ENCODE peak calls at places on chromosome 13, in four cellular contexts. B is astrocyte of the cerebellum; X is psoas muscle; T is CD8-positive, alpha-beta T cell. U is an unnamed sample.

GRCh38 chr13:111217661-111218060 is 102.6 kb downstream of the ARHGEF7 start:
- DNase-seq in X (no peak), T (no peak), B (no peak), U (no peak)

GRCh38 chr13:31896427-31896826 is 135.1 kb upstream of the FRY start:
- DNase-seq in B (peak), X (peak), T (no peak), U (no peak)

GRCh38 chr13:44884076-44884729 is 105.1 kb downstream of the NUFIP1 start:
- DNase-seq in X (no peak), B (no peak), T (no peak), U (no peak)

GRCh38 chr13:45086484-45086883 is 33.8 kb upstream of the GTF2F2 start:
- DNase-seq in B (no peak), T (no peak), X (no peak), U (no peak)

GRCh38 chr13:112779856-112780604 is 90.2 kb downstream of the ATP11A start:
- DNase-seq in T (no peak), B (no peak), X (no peak), U (no peak)

GRCh38 chr13:112466132-112467025 is 90.2 kb downstream of the SPACA7 start:
- DNase-seq in B (no peak), X (no peak), T (no peak), U (no peak)

GRCh38 chr13:93086329-93086728 is 140.3 kb upstream of the GPC6 start:
- DNase-seq in T (no peak), X (no peak), B (no peak), U (no peak)

GRCh38 chr13:109684836-109685602 is 101.4 kb downstream of the IRS2 start:
- DNase-seq in B (no peak), T (no peak), X (no peak), U (no peak)

GRCh38 chr13:59088716-59089115 is 1075.0 kb downstream of the DIAPH3 start:
- DNase-seq in T (no peak), X (no peak), B (peak), U (no peak)

GRCh38 chr13:100944791-100945345 is 270.3 kb upstream of the TMTC4 start:
- DNase-seq in B (no peak), X (no peak), T (no peak), U (no peak)

GRCh38 chr13:100533588-100534041 is 55.0 kb downstream of the GGACT start:
- DNase-seq in T (no peak), X (no peak), B (no peak), U (no peak)

GRCh38 chr13:29654807-29655547 is 59.5 kb upstream of the SLC7A1 start:
- DNase-seq in X (no peak), T (no peak), B (peak), U (no peak)

GRCh38 chr13:41562083-41562482 is 104.7 kb downstream of the RGCC start:
- DNase-seq in T (no peak), X (peak), B (peak), U (no peak)

DNA sequence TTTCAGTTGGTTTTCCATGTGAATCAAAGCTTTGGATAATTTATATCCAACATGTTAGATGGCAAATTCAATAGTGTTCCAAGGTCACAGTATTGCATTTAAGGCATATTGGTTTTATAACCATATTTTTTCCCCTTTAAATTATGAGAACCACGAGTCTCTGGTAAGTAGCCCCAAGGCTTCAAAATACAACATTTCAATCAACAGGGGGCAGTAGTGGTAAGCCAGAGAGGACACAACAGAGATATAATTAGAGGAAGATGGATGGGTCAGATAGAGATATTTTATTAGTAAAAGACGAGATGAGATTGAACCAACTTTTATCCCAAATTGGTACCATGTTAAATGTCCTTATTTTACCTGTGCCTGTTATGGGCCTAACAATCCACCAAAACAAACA is 53.1 kb downstream of the KL start:
- DNase-seq in T (no peak), B (no peak), X (no peak), U (no peak)
- TF ChIP-seq CTCF in T (no peak), B (no peak), X (peak), U (peak)

GRCh38 chr13:49497272-49497671 is 1.5 kb downstream of the PHF11 start:
- DNase-seq in X (no peak), T (no peak), B (no peak), U (no peak)
- TF ChIP-seq CTCF in X (no peak), T (no peak), B (no peak), U (no peak)

DNA sequence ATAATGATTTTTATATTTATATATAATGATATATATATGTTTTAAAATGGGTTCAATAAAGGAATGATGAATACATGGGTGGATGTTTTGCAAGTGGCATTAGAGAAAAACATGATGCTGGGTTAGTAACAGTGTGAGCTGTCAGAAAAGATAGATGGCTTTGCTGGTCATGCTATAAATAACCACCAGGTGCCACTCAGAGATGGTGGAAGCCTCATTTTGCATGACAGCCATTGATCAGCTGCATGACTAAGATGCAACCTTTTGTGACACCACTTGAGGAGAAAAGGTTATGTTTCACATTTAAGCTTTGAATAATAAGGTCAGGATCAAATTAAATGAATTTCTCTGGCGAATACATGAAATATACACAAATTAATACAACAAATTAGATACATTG is 737.7 kb downstream of the PCDH9 start:
- DNase-seq in T (no peak), B (no peak), X (no peak), U (no peak)
- TF ChIP-seq CTCF in T (no peak), B (no peak), X (peak), U (peak)

GRCh38 chr13:20353973-20354372 is 121.9 kb upstream of the GJB6 start:
- DNase-seq in B (no peak), X (no peak), T (no peak), U (no peak)
- TF ChIP-seq CTCF in B (peak), X (no peak), T (no peak), U (peak)